ENCODE peak calls at places on chromosomes 12 and 14, in seven cellular contexts. F is BJ; R is GM03348; I is activated CD4-positive, alpha-beta T cell treated with anti-CD3 and anti-CD28 coated beads, Interleukin-2, amount 50 U/mL, for 48 hours; A is T-helper 1 cell; V is central memory CD8-positive, alpha-beta T cell; T is activated CD8-positive, alpha-beta T cell treated with anti-CD3 and anti-CD28 coated beads, Interleukin-2, amount 10 ng/mL, durations not matched to agents 7 days and 5 days. O is an unnamed sample.

GRCh38 chr14:80395031-80395430 is 183.7 kb upstream of the DIO2 start:
- DNase-seq in R (peak), A (no peak), I (no peak), V (no peak), F (peak), T (no peak), O (no peak)

GRCh38 chr12:97301576-97301975 is 161.0 kb upstream of the RMST start:
- DNase-seq in V (no peak), F (no peak), R (no peak), I (no peak), A (no peak), T (no peak), O (no peak)

GRCh38 chr14:91038439-91038838 is 22.0 kb downstream of the RPS6KA5 start:
- DNase-seq in I (no peak), T (peak), F (no peak), R (peak), V (no peak), A (no peak), O (no peak)

GRCh38 chr14:99822166-99822527 is 28.9 kb downstream of the EML1 start:
- DNase-seq in A (no peak), T (no peak), V (no peak), F (no peak), I (no peak), R (no peak), O (no peak)

GRCh38 chr12:15899282-15899870 is 11.8 kb upstream of the DERA start:
- DNase-seq in T (no peak), A (peak), R (peak), I (no peak), V (no peak), F (no peak), O (no peak)

GRCh38 chr14:39218171-39218769 is 15.4 kb upstream of the MIA2 start:
- DNase-seq in A (no peak), R (no peak), I (no peak), F (no peak), T (no peak), V (no peak), O (no peak)

GRCh38 chr12:62684586-62685295 is 218.1 kb downstream of the MON2 start:
- DNase-seq in V (no peak), A (no peak), R (peak), T (no peak), F (no peak), I (no peak), O (no peak)

GRCh38 chr12:11321980-11322379 is 11.7 kb upstream of the PRB4 start:
- DNase-seq in V (no peak), I (no peak), T (no peak), F (peak), A (no peak), R (peak), O (no peak)

GRCh38 chr12:107133462-107133861 is 40.1 kb upstream of the CRY1 start:
- DNase-seq in R (no peak), A (no peak), I (no peak), T (no peak), V (no peak), F (no peak), O (no peak)

GRCh38 chr14:104934380-104934733 is 9.7 kb downstream of the PLD4 start:
- DNase-seq in A (no peak), V (no peak), I (no peak), R (no peak), T (no peak), F (no peak), O (no peak)

GRCh38 chr12:23949212-23950010 is at the start of gene SOX5:
- DNase-seq in R (peak), A (no peak), T (no peak), V (no peak), I (no peak), F (no peak), O (peak)